ENCODE peak calls at places on chromosome 2, in five cellular contexts. M is activated T-helper 1 cell treated with Interleukin-2 at 50 U/mL for 16 hours; B is activated gamma-delta T cell treated with anti-CD3 and anti-CD28 coated beads, Interleukin-2, amount 50 U/mL, for 16 hours; I is NCI-H774; Q is GM13977. Y is an unnamed sample.

GRCh38 chr2:86107031-86107430 is 996 bp downstream of the PTCD3 start:
- DNase-seq in M (no peak), B (no peak), I (no peak), Q (no peak), Y (no peak)

GRCh38 chr2:166375736-166376487 is at the start of gene SCN9A:
- DNase-seq in M (no peak), B (no peak), I (peak), Q (peak), Y (no peak)

GRCh38 chr2:38602136-38602731 is 494 bp downstream of the HNRNPLL start:
- DNase-seq in M (no peak), B (peak), I (no peak), Q (peak), Y (peak)

GRCh38 chr2:164024396-164024795 is 288.6 kb upstream of the FIGN start:
- DNase-seq in M (no peak), B (no peak), I (no peak), Q (no peak), Y (no peak)

GRCh38 chr2:205714058-205714776 is 31.9 kb downstream of the NRP2 start:
- DNase-seq in M (no peak), B (no peak), I (no peak), Q (peak), Y (no peak)

GRCh38 chr2:119234021-119235019 is 10.7 kb downstream of the STEAP3 start:
- DNase-seq in M (no peak), B (no peak), I (no peak), Q (no peak), Y (no peak)

GRCh38 chr2:36449943-36450392 is 94.4 kb downstream of the CRIM1 start:
- DNase-seq in M (no peak), B (no peak), I (no peak), Q (no peak), Y (no peak)

GRCh38 chr2:147663964-147664363 is 180.9 kb upstream of the ACVR2A start:
- DNase-seq in M (no peak), B (no peak), I (no peak), Q (no peak), Y (no peak)

GRCh38 chr2:112869258-112869842 is 32.8 kb upstream of the IL1B start:
- DNase-seq in M (no peak), B (no peak), I (peak), Q (no peak), Y (no peak)

GRCh38 chr2:155947069-155947468 is 385.5 kb downstream of the NR4A2 start:
- DNase-seq in M (no peak), B (no peak), I (no peak), Q (no peak), Y (no peak)

GRCh38 chr2:222878877-222879601 is 18.2 kb downstream of the ACSL3 start:
- DNase-seq in M (no peak), B (no peak), I (no peak), Q (no peak), Y (no peak)

GRCh38 chr2:149652520-149652919 is 64.9 kb upstream of the MMADHC start:
- DNase-seq in M (no peak), B (no peak), I (no peak), Q (no peak), Y (no peak)

GRCh38 chr2:241522477-241522876 is 14.1 kb upstream of the STK25 start:
- DNase-seq in M (no peak), B (no peak), I (no peak), Q (no peak), Y (no peak)